ENCODE peak calls at places on chromosomes 2 and 18, in nine cellular contexts. One of them, this sample, is unnamed.

GRCh38 chr2:223306371-223306770 is 254.4 kb downstream of the KCNE4 start:
- DNase-seq in RWPE2: no peak
- DNase-seq in AG09309: no peak
- DNase-seq in GM12864: peak; percentile 2
- DNase-seq in kidney epithelial cell: no peak
- DNase-seq in fibroblast of lung: peak; percentile 52
- DNase-seq in heart right ventricle: no peak
- DNase-seq in psoas muscle: no peak
- DNase-seq in IMR-90: peak; percentile 49
- DNase-seq in this sample: peak; percentile 19

GRCh38 chr2:160921401-160921964 is 238.7 kb upstream of the TANK start:
- DNase-seq in fibroblast of lung: no peak
- DNase-seq in kidney epithelial cell: no peak
- DNase-seq in heart right ventricle: no peak
- DNase-seq in psoas muscle: peak; percentile 12
- DNase-seq in RWPE2: no peak
- DNase-seq in GM12864: no peak
- DNase-seq in AG09309: no peak
- DNase-seq in IMR-90: no peak
- DNase-seq in this sample: no peak

GRCh38 chr2:112026509-112026908 is 28.6 kb upstream of the TMEM87B start:
- DNase-seq in AG09309: no peak
- DNase-seq in heart right ventricle: no peak
- DNase-seq in GM12864: no peak
- DNase-seq in fibroblast of lung: no peak
- DNase-seq in RWPE2: no peak
- DNase-seq in IMR-90: no peak
- DNase-seq in kidney epithelial cell: no peak
- DNase-seq in psoas muscle: no peak
- DNase-seq in this sample: no peak

GRCh38 chr2:171798156-171798815 is 95.8 kb downstream of the SLC25A12 start:
- DNase-seq in heart right ventricle: no peak
- DNase-seq in IMR-90: peak; percentile 74
- DNase-seq in psoas muscle: no peak
- DNase-seq in AG09309: peak; percentile 23
- DNase-seq in RWPE2: no peak
- DNase-seq in GM12864: no peak
- DNase-seq in kidney epithelial cell: peak; percentile 16
- DNase-seq in fibroblast of lung: peak; percentile 37
- DNase-seq in this sample: peak; percentile 74

GRCh38 chr2:20398956-20399567 is 47.8 kb upstream of the RHOB start:
- DNase-seq in fibroblast of lung: peak; percentile 31
- DNase-seq in psoas muscle: no peak
- DNase-seq in GM12864: no peak
- DNase-seq in IMR-90: peak; percentile 68
- DNase-seq in AG09309: no peak
- DNase-seq in RWPE2: no peak
- DNase-seq in kidney epithelial cell: no peak
- DNase-seq in heart right ventricle: no peak
- DNase-seq in this sample: no peak

GRCh38 chr2:159109552-159109951 is 141.1 kb downstream of the TANC1 start:
- DNase-seq in fibroblast of lung: no peak
- DNase-seq in psoas muscle: no peak
- DNase-seq in kidney epithelial cell: no peak
- DNase-seq in GM12864: no peak
- DNase-seq in heart right ventricle: no peak
- DNase-seq in AG09309: no peak
- DNase-seq in IMR-90: no peak
- DNase-seq in RWPE2: no peak
- DNase-seq in this sample: no peak

GRCh38 chr18:3119401-3120323 is 100.1 kb downstream of the MYOM1 start:
- DNase-seq in psoas muscle: no peak
- DNase-seq in AG09309: no peak
- DNase-seq in IMR-90: no peak
- DNase-seq in RWPE2: no peak
- DNase-seq in heart right ventricle: no peak
- DNase-seq in GM12864: no peak
- DNase-seq in fibroblast of lung: peak; percentile 16
- DNase-seq in kidney epithelial cell: no peak
- DNase-seq in this sample: peak; percentile 29

GRCh38 chr2:28901202-28901601 is 6.7 kb downstream of the WDR43 start:
- DNase-seq in RWPE2: no peak
- DNase-seq in IMR-90: no peak
- DNase-seq in kidney epithelial cell: no peak
- DNase-seq in fibroblast of lung: no peak
- DNase-seq in AG09309: no peak
- DNase-seq in heart right ventricle: no peak
- DNase-seq in psoas muscle: no peak
- DNase-seq in GM12864: no peak
- DNase-seq in this sample: no peak

GRCh38 chr2:17373041-17373440 is 145.2 kb downstream of the RAD51AP2 start:
- DNase-seq in heart right ventricle: no peak
- DNase-seq in AG09309: peak; percentile 45
- DNase-seq in GM12864: no peak
- DNase-seq in kidney epithelial cell: no peak
- DNase-seq in fibroblast of lung: peak; percentile 34
- DNase-seq in psoas muscle: no peak
- DNase-seq in RWPE2: no peak
- DNase-seq in IMR-90: peak; percentile 7
- DNase-seq in this sample: peak; percentile 9

GRCh38 chr2:221943078-221943810 is 355.6 kb downstream of the PAX3 start:
- DNase-seq in IMR-90: peak; percentile 1
- DNase-seq in AG09309: no peak
- DNase-seq in RWPE2: no peak
- DNase-seq in fibroblast of lung: peak; percentile 83
- DNase-seq in kidney epithelial cell: no peak
- DNase-seq in psoas muscle: peak; percentile 15
- DNase-seq in heart right ventricle: no peak
- DNase-seq in GM12864: no peak
- DNase-seq in this sample: peak; percentile 81

GRCh38 chr2:130852521-130853115 is 15.9 kb downstream of the ARHGEF4 start:
- DNase-seq in kidney epithelial cell: no peak
- DNase-seq in heart right ventricle: no peak
- DNase-seq in psoas muscle: no peak
- DNase-seq in fibroblast of lung: no peak
- DNase-seq in AG09309: no peak
- DNase-seq in RWPE2: no peak
- DNase-seq in GM12864: no peak
- DNase-seq in IMR-90: no peak
- DNase-seq in this sample: no peak

GRCh38 chr2:175025946-175026345 is 20.8 kb upstream of the CHN1 start:
- DNase-seq in fibroblast of lung: peak; percentile 44
- DNase-seq in IMR-90: no peak
- DNase-seq in GM12864: no peak
- DNase-seq in heart right ventricle: no peak
- DNase-seq in kidney epithelial cell: no peak
- DNase-seq in RWPE2: no peak
- DNase-seq in psoas muscle: no peak
- DNase-seq in AG09309: peak; percentile 11
- DNase-seq in this sample: peak; percentile 82

GRCh38 chr18:23519725-23520124 is 16.4 kb downstream of the RMC1 start:
- DNase-seq in AG09309: no peak
- DNase-seq in fibroblast of lung: no peak
- DNase-seq in heart right ventricle: no peak
- DNase-seq in kidney epithelial cell: no peak
- DNase-seq in IMR-90: peak; percentile 15
- DNase-seq in RWPE2: no peak
- DNase-seq in psoas muscle: no peak
- DNase-seq in GM12864: no peak
- DNase-seq in this sample: no peak

GRCh38 chr2:109218792-109219126 is 89.8 kb downstream of the SH3RF3 start:
- DNase-seq in heart right ventricle: no peak
- DNase-seq in RWPE2: no peak
- DNase-seq in AG09309: no peak
- DNase-seq in psoas muscle: no peak
- DNase-seq in kidney epithelial cell: no peak
- DNase-seq in IMR-90: no peak
- DNase-seq in GM12864: no peak
- DNase-seq in fibroblast of lung: no peak
- DNase-seq in this sample: no peak

GRCh38 chr2:109217362-109218086 is 88.5 kb downstream of the SH3RF3 start:
- DNase-seq in AG09309: peak; percentile 80
- DNase-seq in RWPE2: no peak
- DNase-seq in psoas muscle: no peak
- DNase-seq in fibroblast of lung: peak; percentile 98
- DNase-seq in IMR-90: peak; percentile 100
- DNase-seq in GM12864: no peak
- DNase-seq in heart right ventricle: no peak
- DNase-seq in kidney epithelial cell: no peak
- DNase-seq in this sample: peak; percentile 96

GRCh38 chr2:109216332-109216731 is 87.3 kb downstream of the SH3RF3 start:
- DNase-seq in RWPE2: no peak
- DNase-seq in fibroblast of lung: no peak
- DNase-seq in heart right ventricle: no peak
- DNase-seq in IMR-90: no peak
- DNase-seq in kidney epithelial cell: no peak
- DNase-seq in AG09309: no peak
- DNase-seq in GM12864: no peak
- DNase-seq in psoas muscle: no peak
- DNase-seq in this sample: no peak

GRCh38 chr2:109215866-109216265 is 86.9 kb downstream of the SH3RF3 start:
- DNase-seq in GM12864: no peak
- DNase-seq in kidney epithelial cell: no peak
- DNase-seq in RWPE2: no peak
- DNase-seq in IMR-90: no peak
- DNase-seq in AG09309: no peak
- DNase-seq in heart right ventricle: no peak
- DNase-seq in fibroblast of lung: no peak
- DNase-seq in psoas muscle: no peak
- DNase-seq in this sample: no peak

DNA sequence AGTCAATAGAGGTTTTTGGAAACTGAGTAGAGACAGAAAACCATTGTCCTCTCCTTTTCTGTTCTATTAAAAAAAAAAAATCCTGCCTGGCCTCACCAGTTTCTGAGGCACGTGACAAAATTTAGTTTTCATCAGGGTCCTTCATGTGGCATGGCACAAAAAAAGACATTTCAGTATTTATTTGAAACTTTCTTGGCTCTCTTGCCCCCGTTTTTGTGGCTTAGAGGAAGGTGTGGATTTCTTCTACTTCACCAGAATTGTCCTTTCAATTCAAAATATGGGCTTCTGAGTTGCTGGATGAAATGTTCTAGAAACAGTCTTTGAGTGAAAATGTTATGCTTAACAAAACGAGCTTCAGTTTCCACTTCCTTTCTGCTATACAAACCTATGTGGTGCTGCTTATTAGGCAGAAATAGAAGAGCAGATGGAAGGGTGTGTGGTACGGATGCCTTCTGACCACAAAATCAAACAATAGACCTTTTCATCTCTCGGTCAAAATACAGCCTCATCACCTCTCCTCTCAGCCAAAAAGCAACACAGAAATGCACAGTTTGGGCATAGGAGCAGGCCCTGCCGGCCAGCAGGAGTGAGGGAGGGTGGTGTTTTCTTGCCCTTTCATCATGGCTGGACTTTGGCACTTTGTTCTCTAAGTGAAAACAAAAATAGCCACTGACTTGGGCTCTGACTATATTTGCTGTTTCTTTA is 89.2 kb downstream of the SH3RF3 start:
- DNase-seq in kidney epithelial cell: no peak
- DNase-seq in IMR-90: peak; percentile 75
- DNase-seq in psoas muscle: no peak
- DNase-seq in RWPE2: no peak
- DNase-seq in heart right ventricle: no peak
- DNase-seq in fibroblast of lung: peak; percentile 74
- DNase-seq in AG09309: no peak
- DNase-seq in GM12864: no peak
- DNase-seq in this sample: no peak
- H3K4me3 ChIP-seq in kidney epithelial cell: no peak overlapping the region
- H3K4me3 ChIP-seq in IMR-90: no peak overlapping the region
- H3K4me3 ChIP-seq in psoas muscle: peak overlapping the region; percentile 15
- H3K4me3 ChIP-seq in RWPE2: no peak overlapping the region
- H3K4me3 ChIP-seq in heart right ventricle: no peak overlapping the region
- H3K4me3 ChIP-seq in fibroblast of lung: no peak overlapping the region
- H3K4me3 ChIP-seq in AG09309: no peak overlapping the region
- H3K4me3 ChIP-seq in GM12864: no peak overlapping the region
- H3K4me3 ChIP-seq in this sample: no peak overlapping the region

GRCh38 chr18:65206551-65207260 is 544.1 kb upstream of the CDH7 start:
- DNase-seq in AG09309: no peak
- DNase-seq in psoas muscle: no peak
- DNase-seq in fibroblast of lung: no peak
- DNase-seq in RWPE2: peak; percentile 27
- DNase-seq in IMR-90: no peak
- DNase-seq in heart right ventricle: no peak
- DNase-seq in kidney epithelial cell: no peak
- DNase-seq in GM12864: no peak
- DNase-seq in this sample: no peak
- TF ChIP-seq CTCF in AG09309: no peak
- TF ChIP-seq CTCF in psoas muscle: no peak
- TF ChIP-seq CTCF in fibroblast of lung: no peak
- TF ChIP-seq CTCF in RWPE2: peak; percentile 37
- TF ChIP-seq CTCF in IMR-90: no peak
- TF ChIP-seq CTCF in heart right ventricle: no peak
- TF ChIP-seq CTCF in kidney epithelial cell: no peak
- TF ChIP-seq CTCF in GM12864: peak; percentile 17
- TF ChIP-seq CTCF in this sample: no peak

GRCh38 chr2:25098558-25099486 is 56.9 kb downstream of the EFR3B start:
- DNase-seq in kidney epithelial cell: no peak
- DNase-seq in RWPE2: no peak
- DNase-seq in IMR-90: peak; percentile 80
- DNase-seq in AG09309: no peak
- DNase-seq in psoas muscle: no peak
- DNase-seq in fibroblast of lung: peak; percentile 74
- DNase-seq in heart right ventricle: peak; percentile 28
- DNase-seq in GM12864: no peak
- DNase-seq in this sample: no peak

GRCh38 chr2:25103287-25103871 is 61.5 kb downstream of the EFR3B start:
- DNase-seq in GM12864: no peak
- DNase-seq in fibroblast of lung: peak; percentile 81
- DNase-seq in AG09309: peak; percentile 77
- DNase-seq in kidney epithelial cell: no peak
- DNase-seq in psoas muscle: no peak
- DNase-seq in heart right ventricle: no peak
- DNase-seq in IMR-90: peak; percentile 94
- DNase-seq in RWPE2: no peak
- DNase-seq in this sample: peak; percentile 85

DNA sequence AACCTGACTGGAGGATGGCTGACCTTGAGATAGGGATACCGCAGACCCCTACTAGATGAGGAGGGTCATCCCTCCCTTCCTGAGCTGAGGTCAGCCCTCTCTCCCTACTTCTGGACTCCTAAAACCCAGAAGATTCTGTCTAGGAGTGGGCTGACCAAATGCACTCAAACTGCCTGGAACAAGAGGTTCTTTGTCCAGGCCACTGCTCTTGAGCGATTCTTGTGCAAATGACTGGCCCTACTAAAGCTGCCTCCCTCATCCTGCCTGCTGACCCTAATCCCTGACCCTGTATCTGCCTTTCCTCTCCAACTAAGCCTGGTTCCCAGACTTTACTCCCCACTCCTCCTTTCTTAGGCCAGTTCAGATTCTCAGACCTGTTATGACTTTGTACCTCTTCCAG is 56.2 kb downstream of the EFR3B start:
- DNase-seq in heart right ventricle: no peak
- DNase-seq in GM12864: no peak
- DNase-seq in psoas muscle: no peak
- DNase-seq in fibroblast of lung: no peak
- DNase-seq in AG09309: no peak
- DNase-seq in kidney epithelial cell: no peak
- DNase-seq in RWPE2: no peak
- DNase-seq in IMR-90: no peak
- DNase-seq in this sample: no peak
- H3K4me3 ChIP-seq in heart right ventricle: no peak overlapping the region
- H3K4me3 ChIP-seq in GM12864: no peak overlapping the region
- H3K4me3 ChIP-seq in psoas muscle: no peak overlapping the region
- H3K4me3 ChIP-seq in fibroblast of lung: no peak overlapping the region
- H3K4me3 ChIP-seq in AG09309: no peak overlapping the region
- H3K4me3 ChIP-seq in kidney epithelial cell: no peak overlapping the region
- H3K4me3 ChIP-seq in RWPE2: no peak overlapping the region
- H3K4me3 ChIP-seq in IMR-90: no peak overlapping the region
- H3K4me3 ChIP-seq in this sample: no peak overlapping the region

GRCh38 chr2:228678110-228678509 is 496.6 kb upstream of the SPHKAP start:
- DNase-seq in psoas muscle: no peak
- DNase-seq in AG09309: no peak
- DNase-seq in IMR-90: no peak
- DNase-seq in heart right ventricle: no peak
- DNase-seq in RWPE2: no peak
- DNase-seq in kidney epithelial cell: no peak
- DNase-seq in GM12864: no peak
- DNase-seq in fibroblast of lung: no peak
- DNase-seq in this sample: no peak
- TF ChIP-seq CTCF in psoas muscle: no peak
- TF ChIP-seq CTCF in AG09309: no peak
- TF ChIP-seq CTCF in IMR-90: no peak
- TF ChIP-seq CTCF in heart right ventricle: no peak
- TF ChIP-seq CTCF in RWPE2: no peak
- TF ChIP-seq CTCF in kidney epithelial cell: no peak
- TF ChIP-seq CTCF in GM12864: no peak
- TF ChIP-seq CTCF in fibroblast of lung: no peak
- TF ChIP-seq CTCF in this sample: no peak